ENCODE peak calls at places on chromosomes 7 and 10, in eight cellular contexts. S is Panc1; N is omental fat pad; U is activated CD4-positive, alpha-beta T cell treated with anti-CD3 and anti-CD28 coated beads for 48 hours; F is SK-N-SH; B is GM13976; K is thoracic aorta; R is NCI-H510A treated with DMSO at 0.1 percent for 48 hours. M is an unnamed sample.

GRCh38 chr10:111481271-111482073 is 404.6 kb downstream of the ADRA2A start:
- DNase-seq in F (no peak), N (no peak), R (no peak), U (no peak), S (no peak), B (no peak), K (no peak), M (no peak)

GRCh38 chr10:89389254-89389653 is 3.2 kb upstream of the IFIT1 start:
- DNase-seq in F (peak; percentile 41), S (no peak), K (no peak), R (peak; percentile 3), U (no peak), N (no peak), B (peak; percentile 32), M (no peak)

GRCh38 chr10:129945031-129945430 is 19.0 kb downstream of the EBF3 start:
- DNase-seq in U (no peak), R (no peak), N (no peak), B (no peak), S (no peak), K (no peak), F (no peak), M (no peak)

GRCh38 chr7:97499204-97499603 is 232.7 kb upstream of the TAC1 start:
- DNase-seq in R (peak; percentile 4), S (peak; percentile 30), B (peak; percentile 54), N (no peak), K (no peak), U (peak; percentile 15), F (peak; percentile 55), M (no peak)

GRCh38 chr10:42556931-42557330 is 81.4 kb downstream of the ZNF33B start:
- DNase-seq in F (no peak), N (no peak), K (no peak), S (no peak), B (no peak), U (no peak), R (no peak), M (no peak)

GRCh38 chr7:25947669-25948516 is 204.1 kb upstream of the NFE2L3 start:
- DNase-seq in K (no peak), B (no peak), U (no peak), S (no peak), F (no peak), R (no peak), N (no peak), M (no peak)

GRCh38 chr10:125120046-125120710 is 40.2 kb downstream of the CTBP2 start:
- DNase-seq in N (no peak), K (no peak), S (no peak), B (no peak), F (no peak), R (no peak), U (no peak), M (no peak)

GRCh38 chr10:96288151-96288621 is 16.0 kb upstream of the DNTT start:
- DNase-seq in R (no peak), F (no peak), K (no peak), B (peak; percentile 52), S (no peak), U (no peak), N (no peak), M (no peak)

GRCh38 chr10:33237736-33238624 is 96.5 kb downstream of the NRP1 start:
- DNase-seq in B (no peak), N (no peak), S (peak; percentile 91), F (no peak), U (no peak), R (no peak), K (no peak), M (no peak)

GRCh38 chr10:76306859-76307258 is 875.4 kb downstream of the LRMDA start:
- DNase-seq in U (no peak), F (no peak), R (no peak), K (no peak), N (no peak), B (no peak), S (no peak), M (no peak)

GRCh38 chr7:67644149-67644548 is 647.5 kb downstream of the TYW1 start:
- DNase-seq in R (no peak), S (no peak), U (no peak), B (no peak), F (no peak), K (no peak), N (no peak), M (no peak)

GRCh38 chr7:2012981-2013380 is 219.8 kb downstream of the MAD1L1 start:
- DNase-seq in S (no peak), F (peak; percentile 98), R (peak; percentile 49), N (no peak), U (no peak), K (no peak), B (no peak), M (no peak)

GRCh38 chr7:64371116-64371515 is 57.4 kb downstream of the ZNF736 start:
- DNase-seq in N (no peak), R (no peak), F (no peak), S (no peak), U (no peak), B (no peak), K (no peak), M (no peak)

GRCh38 chr7:522071-522937 is 2.7 kb upstream of the PDGFA start:
- DNase-seq in U (peak; percentile 26), N (no peak), F (no peak), R (no peak), K (no peak), B (peak; percentile 80), S (no peak), M (peak; percentile 87)

GRCh38 chr7:44072364-44073231 is 7.2 kb upstream of the PGAM2 start:
- DNase-seq in S (no peak), R (peak; percentile 16), F (peak; percentile 93), K (peak; percentile 93), U (peak; percentile 57), N (peak; percentile 90), B (peak; percentile 64), M (peak; percentile 96)

GRCh38 chr10:63466168-63466935 is 575 bp upstream of the JMJD1C start:
- DNase-seq in R (peak; percentile 76), B (peak; percentile 42), K (no peak), S (peak; percentile 51), N (peak; percentile 35), U (peak; percentile 48), F (peak; percentile 55), M (peak; percentile 72)

GRCh38 chr7:45407730-45408406 is 166.3 kb upstream of the ADCY1 start:
- DNase-seq in U (no peak), S (no peak), B (no peak), R (no peak), N (no peak), K (no peak), F (no peak), M (no peak)

GRCh38 chr7:43880596-43880995 is 11.3 kb upstream of the MRPS24 start:
- DNase-seq in B (no peak), N (no peak), R (no peak), F (no peak), S (no peak), K (no peak), U (no peak), M (no peak)

GRCh38 chr10:100341953-100342626 is 4.9 kb upstream of the SCD start:
- DNase-seq in U (peak; percentile 59), S (no peak), N (no peak), F (peak; percentile 73), B (peak; percentile 67), R (peak; percentile 62), K (no peak), M (peak; percentile 67)

GRCh38 chr7:520503-521161 is 986 bp upstream of the PDGFA start:
- DNase-seq in B (no peak), N (no peak), U (no peak), S (no peak), F (no peak), K (no peak), R (no peak), M (no peak)

GRCh38 chr10:46517541-46517940 is 38.9 kb downstream of the GPRIN2 start:
- DNase-seq in R (no peak), U (no peak), K (no peak), F (no peak), N (no peak), S (no peak), B (no peak), M (no peak)

GRCh38 chr7:94088560-94088959 is 84.4 kb upstream of the BET1 start:
- DNase-seq in U (no peak), B (no peak), F (no peak), N (no peak), S (no peak), R (no peak), K (no peak), M (no peak)

GRCh38 chr10:132945894-132946255 is 3.5 kb upstream of the CFAP46 start:
- DNase-seq in B (no peak), N (no peak), U (no peak), K (no peak), R (no peak), F (no peak), S (no peak), M (no peak)

GRCh38 chr7:156192921-156193320 is 380.7 kb upstream of the SHH start:
- DNase-seq in K (no peak), R (no peak), U (no peak), S (no peak), F (no peak), N (no peak), B (no peak), M (no peak)

GRCh38 chr7:152050547-152050971 is 25.1 kb downstream of the GALNT11 start:
- DNase-seq in R (no peak), N (no peak), B (no peak), S (no peak), U (no peak), K (no peak), F (no peak), M (no peak)

GRCh38 chr10:62735464-62736188 is 68.9 kb upstream of the ADO start:
- DNase-seq in K (no peak), F (no peak), R (no peak), N (no peak), B (no peak), U (peak; percentile 14), S (no peak), M (no peak)

GRCh38 chr10:11793762-11794479 is 29.2 kb upstream of the PROSER2 start:
- DNase-seq in B (no peak), R (no peak), U (no peak), F (no peak), N (no peak), K (no peak), S (no peak), M (no peak)

GRCh38 chr7:99975782-99976521 is at the start of gene AZGP1:
- DNase-seq in S (no peak), B (no peak), F (no peak), U (no peak), R (no peak), N (no peak), K (no peak), M (no peak)

GRCh38 chr7:107860241-107860961 is 30.6 kb upstream of the DLD start:
- DNase-seq in N (no peak), K (no peak), B (no peak), F (no peak), S (no peak), R (no peak), U (no peak), M (no peak)

GRCh38 chr10:98446121-98446655 is 547 bp downstream of the HPS1 start:
- DNase-seq in R (peak; percentile 20), N (no peak), B (no peak), F (peak; percentile 50), S (no peak), K (no peak), U (peak; percentile 54), M (peak; percentile 71)

GRCh38 chr7:327305-327931 is 37.4 kb downstream of the FOXL3 start:
- DNase-seq in R (no peak), B (no peak), F (no peak), N (no peak), K (no peak), S (no peak), U (no peak), M (no peak)

GRCh38 chr7:129781856-129782256 is 170.3 kb downstream of the NRF1 start:
- DNase-seq in R (peak; percentile 61), N (no peak), K (no peak), B (no peak), U (peak; percentile 11), F (peak; percentile 62), S (no peak), M (no peak)